ENCODE peak calls at places on chromosomes 12 and 14, in five cellular contexts. K is HCT116, P is A549, D is HepG2, B is IMR-90. T is an unnamed sample.

GRCh38 chr12:40202095-40203059 is 22.4 kb upstream of the LRRK2 start:
- DNase-seq in K (no peak), P (no peak), D (no peak), B (no peak), T (no peak)

GRCh38 chr14:28751467-28752058 is 15.0 kb upstream of the FOXG1 start:
- DNase-seq in K (peak; percentile 7), P (peak; percentile 51), D (peak; percentile 81), B (peak; percentile 49), T (peak; percentile 66)

GRCh38 chr14:73233564-73233963 is 3.7 kb upstream of the PAPLN start:
- DNase-seq in K (no peak), P (no peak), D (no peak), B (no peak), T (no peak)

GRCh38 chr14:104239185-104239775 is 100.9 kb downstream of the KIF26A start:
- DNase-seq in K (no peak), P (no peak), D (no peak), B (no peak), T (no peak)

GRCh38 chr12:3009780-3010179 is 50.6 kb downstream of the TEAD4 start:
- DNase-seq in K (no peak), P (no peak), D (no peak), B (no peak), T (no peak)

GRCh38 chr14:48974994-48975393 is 611.2 kb downstream of the RPS29 start:
- DNase-seq in K (no peak), P (no peak), D (no peak), B (no peak), T (no peak)

GRCh38 chr14:88835661-88836060 is 11.2 kb downstream of the TTC8 start:
- DNase-seq in K (no peak), P (no peak), D (no peak), B (peak; percentile 24), T (no peak)

GRCh38 chr12:559907-560455 is 100.2 kb downstream of the B4GALNT3 start:
- DNase-seq in K (no peak), P (no peak), D (no peak), B (no peak), T (no peak)

GRCh38 chr12:72692338-72692737 is 420.2 kb downstream of the TRHDE start:
- DNase-seq in K (no peak), P (no peak), D (no peak), B (no peak), T (no peak)

GRCh38 chr12:68121143-68121542 is 38.4 kb downstream of the IFNG start:
- DNase-seq in K (no peak), P (no peak), D (no peak), B (no peak), T (no peak)

GRCh38 chr14:90556050-90556477 is 159.2 kb downstream of the CALM1 start:
- DNase-seq in K (no peak), P (no peak), D (peak; percentile 29), B (no peak), T (no peak)

GRCh38 chr12:26197832-26198231 is 2.5 kb downstream of the SSPN start:
- DNase-seq in K (no peak), P (no peak), D (no peak), B (no peak), T (no peak)

GRCh38 chr14:100146548-100147091 is 12.8 kb downstream of the DEGS2 start:
- DNase-seq in K (no peak), P (no peak), D (no peak), B (no peak), T (no peak)

GRCh38 chr12:49230176-49230575 is 34.7 kb upstream of the TUBA1C start:
- DNase-seq in K (no peak), P (no peak), D (no peak), B (no peak), T (no peak)

GRCh38 chr12:115384391-115384790 is 700.4 kb upstream of the TBX3 start:
- DNase-seq in K (no peak), P (no peak), D (no peak), B (no peak), T (no peak)
- TF ChIP-seq CEBPB in K (no peak), P (no peak), D (no peak), B (no peak), T (no peak)

GRCh38 chr14:35254736-35255135 is 37.4 kb upstream of the PSMA6 start:
- DNase-seq in K (no peak), P (no peak), D (no peak), B (no peak), T (no peak)
- TF ChIP-seq CEBPB in K (no peak), P (no peak), D (no peak), B (no peak), T (no peak)

DNA sequence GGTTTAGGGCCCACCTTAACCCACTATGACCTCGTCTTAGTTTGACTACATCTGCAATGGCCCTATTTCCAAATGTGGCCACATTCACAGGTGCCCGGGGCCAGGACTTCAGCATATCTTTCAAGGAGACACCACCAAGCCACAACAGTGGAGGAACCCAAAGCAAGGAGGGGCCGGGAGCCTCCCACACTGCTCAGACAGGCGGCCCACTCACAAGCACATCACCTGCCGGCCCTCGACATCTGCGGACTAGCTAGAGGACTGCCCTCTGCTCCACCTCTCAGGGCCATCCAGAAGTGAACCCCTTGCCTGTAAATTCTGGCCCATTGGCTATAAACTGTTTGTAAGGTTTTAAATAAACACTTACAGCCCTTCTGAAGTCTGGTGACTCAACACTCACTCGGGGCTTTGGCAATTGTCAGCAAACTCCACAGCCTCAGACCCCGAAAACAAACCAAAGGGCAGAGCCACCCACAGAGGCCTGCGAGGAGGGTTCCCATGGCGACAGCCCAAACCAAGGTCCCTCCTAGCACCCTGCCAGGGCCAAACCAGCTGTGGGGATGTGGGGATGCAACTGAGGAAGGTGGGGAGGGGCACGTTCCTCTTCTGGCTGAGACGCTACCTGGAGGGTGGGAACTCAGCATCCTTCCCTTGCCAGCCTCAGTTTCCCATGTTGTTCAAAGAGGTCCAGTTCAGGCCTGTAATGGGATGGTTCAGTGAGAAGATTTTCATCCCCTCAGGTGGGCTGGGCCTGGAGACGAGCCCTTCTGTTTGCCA is 95.8 kb downstream of the DICER1 start:
- DNase-seq in K (no peak), P (no peak), D (no peak), B (peak; percentile 10), T (no peak)
- TF ChIP-seq CEBPB in K (no peak), P (no peak), D (no peak), B (no peak), T (no peak)

GRCh38 chr12:78700565-78700964 is 164.0 kb upstream of the SYT1 start:
- DNase-seq in K (no peak), P (no peak), D (no peak), B (no peak), T (no peak)

GRCh38 chr12:78698747-78699146 is 165.8 kb upstream of the SYT1 start:
- DNase-seq in K (no peak), P (peak; percentile 7), D (no peak), B (peak; percentile 39), T (no peak)

GRCh38 chr12:78697817-78698415 is 166.7 kb upstream of the SYT1 start:
- DNase-seq in K (no peak), P (no peak), D (no peak), B (peak; percentile 49), T (no peak)

GRCh38 chr12:78695749-78696148 is 168.8 kb upstream of the SYT1 start:
- DNase-seq in K (no peak), P (no peak), D (no peak), B (no peak), T (no peak)

DNA sequence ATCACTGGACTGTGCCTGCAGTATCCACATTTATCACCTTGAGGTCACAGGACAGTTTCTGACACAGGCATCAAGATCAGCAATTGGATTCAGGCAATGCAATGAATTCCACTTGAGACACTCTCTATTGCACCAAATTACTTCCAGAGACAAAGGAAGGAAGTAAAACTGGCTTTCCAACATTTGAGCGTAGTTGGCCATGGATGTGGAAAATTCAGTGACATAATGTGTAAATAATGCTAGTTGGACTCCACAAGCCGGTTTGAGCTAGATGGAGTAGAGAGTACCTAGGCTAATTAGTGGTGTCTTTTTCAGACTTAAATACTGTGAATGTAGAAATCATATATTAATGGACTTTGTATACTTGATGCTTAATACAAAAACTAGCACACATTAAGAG is 168.3 kb upstream of the SYT1 start:
- DNase-seq in K (no peak), P (no peak), D (no peak), B (no peak), T (no peak)
- TF ChIP-seq CEBPB in K (no peak), P (no peak), D (no peak), B (no peak), T (no peak)

GRCh38 chr12:103571286-103571685 is 15.8 kb upstream of the STAB2 start:
- DNase-seq in K (peak; percentile 26), P (no peak), D (peak; percentile 16), B (no peak), T (no peak)
- TF ChIP-seq CEBPB in K (no peak), P (no peak), D (no peak), B (no peak), T (no peak)

GRCh38 chr14:54814076-54814475 is 88.5 kb downstream of the GCH1 start:
- DNase-seq in K (no peak), P (no peak), D (no peak), B (no peak), T (peak; percentile 40)
- TF ChIP-seq CEBPB in K (no peak), P (no peak), D (no peak), B (no peak), T (no peak)

GRCh38 chr14:75939200-75939599 is 42.6 kb downstream of the TGFB3 start:
- DNase-seq in K (no peak), P (no peak), D (no peak), B (no peak), T (no peak)
- TF ChIP-seq CEBPB in K (no peak), P (no peak), D (no peak), B (no peak), T (no peak)

DNA sequence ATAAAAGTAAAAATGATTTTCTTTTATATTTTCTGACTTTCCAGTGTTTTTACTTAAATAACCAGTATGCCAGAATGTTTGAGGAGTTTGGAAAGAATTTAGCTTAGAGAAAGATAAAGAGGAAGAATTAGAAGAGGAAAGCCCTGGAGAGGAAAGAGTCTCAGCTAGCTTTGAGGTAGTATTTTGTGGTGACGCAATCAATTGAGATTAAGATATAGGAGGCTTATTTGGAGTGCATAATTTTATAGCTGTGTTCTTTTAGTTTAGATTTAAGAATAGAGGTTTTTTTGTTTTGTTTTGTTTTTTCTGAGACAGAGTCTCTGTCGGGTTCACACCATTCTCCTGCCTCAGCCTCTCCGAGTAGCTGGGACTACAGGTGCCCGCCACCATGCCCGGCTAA is 18.1 kb downstream of the CLEC2B start:
- DNase-seq in K (no peak), P (no peak), D (no peak), B (no peak), T (no peak)
- TF ChIP-seq CEBPB in K (no peak), P (peak; percentile 11), D (peak; percentile 61), B (peak; percentile 68), T (no peak)